ENCODE peak calls at places on chromosome 20, in ten cellular contexts. X is ELR; F is activated CD4-positive, alpha-beta T cell treated with anti-CD3 and anti-CD28 coated beads, Interleukin-2, amount 50 U/mL, for 24 hours; U is AG08396; P is mesenchymal stem cell; A is fibroblast of gingiva; I is GM13977; W is NCI-H345; C is EL; Q is cardiac fibroblast. E is an unnamed sample.

GRCh38 chr20:62702008-62702290 is 6.7 kb upstream of the NTSR1 start:
- DNase-seq in X (no peak), F (no peak), U (no peak), P (no peak), A (no peak), I (no peak), W (no peak), C (no peak), Q (no peak), E (no peak)

GRCh38 chr20:59810376-59811187 is 122.9 kb downstream of the SYCP2 start:
- DNase-seq in X (no peak), F (no peak), U (no peak), P (no peak), A (no peak), I (no peak), W (no peak), C (no peak), Q (no peak), E (no peak)

GRCh38 chr20:57680131-57680716 is 29.6 kb downstream of the PMEPA1 start:
- DNase-seq in X (no peak), F (no peak), U (no peak), P (no peak), A (no peak), I (peak; percentile 81), W (no peak), C (no peak), Q (no peak), E (no peak)

GRCh38 chr20:50305636-50306477 is 115.2 kb downstream of the CEBPB start:
- DNase-seq in X (peak; percentile 52), F (no peak), U (no peak), P (peak; percentile 66), A (peak; percentile 89), I (no peak), W (peak; percentile 76), C (peak; percentile 58), Q (peak; percentile 73), E (no peak)

GRCh38 chr20:20393770-20394169 is 25.9 kb downstream of the INSM1 start:
- DNase-seq in X (no peak), F (no peak), U (peak; percentile 20), P (peak; percentile 29), A (peak; percentile 5), I (no peak), W (no peak), C (peak; percentile 2), Q (peak; percentile 59), E (no peak)

GRCh38 chr20:44603327-44603726 is 20.9 kb downstream of the PKIG start:
- DNase-seq in X (no peak), F (no peak), U (no peak), P (no peak), A (no peak), I (no peak), W (no peak), C (no peak), Q (no peak), E (no peak)

GRCh38 chr20:32292548-32292947 is 15.1 kb downstream of the KIF3B start:
- DNase-seq in X (no peak), F (no peak), U (no peak), P (no peak), A (no peak), I (no peak), W (no peak), C (no peak), Q (no peak), E (no peak)

GRCh38 chr20:46552460-46553420 is 2.3 kb upstream of the OCSTAMP start:
- DNase-seq in X (peak; percentile 33), F (peak; percentile 29), U (no peak), P (no peak), A (no peak), I (peak; percentile 72), W (no peak), C (no peak), Q (no peak), E (no peak)

GRCh38 chr20:53163486-53163885 is 191.3 kb downstream of the TSHZ2 start:
- DNase-seq in X (no peak), F (no peak), U (no peak), P (no peak), A (no peak), I (no peak), W (no peak), C (no peak), Q (peak; percentile 27), E (peak; percentile 76)

GRCh38 chr20:25047766-25048165 is 10.2 kb downstream of the ACSS1 start:
- DNase-seq in X (no peak), F (no peak), U (no peak), P (no peak), A (no peak), I (no peak), W (no peak), C (no peak), Q (no peak), E (no peak)

GRCh38 chr20:50003253-50003656 is 20.5 kb downstream of the SNAI1 start:
- DNase-seq in X (peak; percentile 89), F (no peak), U (no peak), P (peak; percentile 93), A (peak; percentile 59), I (no peak), W (no peak), C (peak; percentile 65), Q (peak; percentile 98), E (peak; percentile 71)

GRCh38 chr20:52103469-52103910 is 88.1 kb downstream of the ZFP64 start:
- DNase-seq in X (peak; percentile 73), F (no peak), U (no peak), P (peak; percentile 58), A (no peak), I (no peak), W (no peak), C (peak; percentile 55), Q (peak; percentile 50), E (no peak)

GRCh38 chr20:23305098-23305497 is 45.5 kb upstream of the NXT1 start:
- DNase-seq in X (no peak), F (no peak), U (peak; percentile 44), P (peak; percentile 52), A (peak; percentile 50), I (no peak), W (no peak), C (no peak), Q (peak; percentile 54), E (peak; percentile 81)

GRCh38 chr20:21322083-21322710 is 19.1 kb downstream of the XRN2 start:
- DNase-seq in X (peak; percentile 31), F (no peak), U (no peak), P (no peak), A (no peak), I (no peak), W (no peak), C (no peak), Q (peak; percentile 55), E (peak; percentile 28)

GRCh38 chr20:31830406-31830981 is 11.3 kb downstream of the MYLK2 start:
- DNase-seq in X (no peak), F (no peak), U (no peak), P (no peak), A (no peak), I (no peak), W (no peak), C (no peak), Q (no peak), E (no peak)

GRCh38 chr20:41374568-41374920 is 7.9 kb upstream of the EMILIN3 start:
- DNase-seq in X (no peak), F (no peak), U (no peak), P (no peak), A (no peak), I (no peak), W (no peak), C (no peak), Q (no peak), E (no peak)

GRCh38 chr20:24608926-24609667 is 139.7 kb downstream of the SYNDIG1 start:
- DNase-seq in X (no peak), F (no peak), U (no peak), P (no peak), A (peak; percentile 38), I (peak; percentile 40), W (no peak), C (no peak), Q (peak; percentile 51), E (peak; percentile 43)

GRCh38 chr20:43534791-43535350 is 24.0 kb upstream of the SGK2 start:
- DNase-seq in X (no peak), F (no peak), U (no peak), P (no peak), A (no peak), I (no peak), W (no peak), C (no peak), Q (no peak), E (no peak)

GRCh38 chr20:35237486-35237885 is 11.0 kb downstream of the MMP24 start:
- DNase-seq in X (peak; percentile 75), F (no peak), U (no peak), P (no peak), A (peak; percentile 11), I (no peak), W (no peak), C (peak; percentile 83), Q (no peak), E (no peak)

GRCh38 chr20:61569836-61570235 is 317.8 kb downstream of the CDH4 start:
- DNase-seq in X (no peak), F (no peak), U (no peak), P (no peak), A (no peak), I (no peak), W (no peak), C (no peak), Q (no peak), E (no peak)

GRCh38 chr20:5410450-5410849 is 93.7 kb upstream of the PROKR2 start:
- DNase-seq in X (no peak), F (no peak), U (no peak), P (no peak), A (no peak), I (no peak), W (no peak), C (no peak), Q (no peak), E (no peak)

GRCh38 chr20:38883081-38883980 is 42.9 kb upstream of the FAM83D start:
- DNase-seq in X (peak; percentile 11), F (no peak), U (no peak), P (no peak), A (no peak), I (no peak), W (peak; percentile 55), C (peak; percentile 31), Q (peak; percentile 25), E (no peak)

GRCh38 chr20:62198931-62199330 is 16.1 kb downstream of the MTG2 start:
- DNase-seq in X (no peak), F (no peak), U (no peak), P (no peak), A (no peak), I (no peak), W (no peak), C (no peak), Q (no peak), E (no peak)

GRCh38 chr20:50746138-50746940 is 15.0 kb downstream of the PARD6B start:
- DNase-seq in X (no peak), F (no peak), U (no peak), P (no peak), A (no peak), I (no peak), W (no peak), C (no peak), Q (no peak), E (peak; percentile 48)

GRCh38 chr20:50924261-50924660 is 7.0 kb downstream of the ADNP start:
- DNase-seq in X (no peak), F (no peak), U (no peak), P (peak; percentile 40), A (peak; percentile 44), I (no peak), W (no peak), C (no peak), Q (no peak), E (no peak)

GRCh38 chr20:59751075-59751711 is 146.9 kb downstream of the PHACTR3 start:
- DNase-seq in X (peak; percentile 27), F (no peak), U (peak; percentile 82), P (no peak), A (peak; percentile 32), I (peak; percentile 86), W (peak; percentile 51), C (peak; percentile 47), Q (peak; percentile 33), E (peak; percentile 42)

GRCh38 chr20:58228484-58229197 is at the start of gene ANKRD60:
- DNase-seq in X (peak; percentile 30), F (peak; percentile 15), U (peak; percentile 39), P (peak; percentile 62), A (peak; percentile 12), I (peak; percentile 64), W (peak; percentile 31), C (peak; percentile 27), Q (no peak), E (no peak)

GRCh38 chr20:63945921-63946920 is 10.0 kb downstream of the UCKL1 start:
- DNase-seq in X (no peak), F (no peak), U (no peak), P (no peak), A (no peak), I (no peak), W (no peak), C (no peak), Q (no peak), E (no peak)